ENCODE peak calls at places on chromosomes 11 and 22, in four cellular contexts. One of them, this sample, is unnamed.

GRCh38 chr11:3167143-3168119 is 2.3 kb upstream of the OSBPL5 start:
- DNase-seq in CD4-positive, alpha-beta T cell: no peak
- DNase-seq in sciatic nerve: peak
- DNase-seq in brain microvascular endothelial cell: no peak
- DNase-seq in this sample: no peak

GRCh38 chr11:73323464-73323863 is 15.4 kb downstream of the ARHGEF17 start:
- DNase-seq in CD4-positive, alpha-beta T cell: no peak
- DNase-seq in brain microvascular endothelial cell: peak
- DNase-seq in sciatic nerve: peak
- DNase-seq in this sample: no peak

GRCh38 chr11:61787928-61788491 is 4.4 kb downstream of the TMEM258 start:
- DNase-seq in brain microvascular endothelial cell: peak
- DNase-seq in CD4-positive, alpha-beta T cell: no peak
- DNase-seq in sciatic nerve: no peak
- DNase-seq in this sample: no peak

GRCh38 chr11:1825039-1825740 is 9.6 kb upstream of the SYT8 start:
- DNase-seq in brain microvascular endothelial cell: no peak
- DNase-seq in sciatic nerve: peak
- DNase-seq in CD4-positive, alpha-beta T cell: no peak
- DNase-seq in this sample: no peak

GRCh38 chr22:47180796-47181195 is 418.3 kb downstream of the TBC1D22A start:
- DNase-seq in brain microvascular endothelial cell: no peak
- DNase-seq in sciatic nerve: no peak
- DNase-seq in CD4-positive, alpha-beta T cell: no peak
- DNase-seq in this sample: no peak

GRCh38 chr22:16956290-16956689 is 51.7 kb downstream of the GAB4 start:
- DNase-seq in CD4-positive, alpha-beta T cell: no peak
- DNase-seq in sciatic nerve: no peak
- DNase-seq in brain microvascular endothelial cell: no peak
- DNase-seq in this sample: no peak

GRCh38 chr22:48953830-48954229 is 873.8 kb downstream of the BRD1 start:
- DNase-seq in sciatic nerve: peak
- DNase-seq in CD4-positive, alpha-beta T cell: no peak
- DNase-seq in brain microvascular endothelial cell: no peak
- DNase-seq in this sample: no peak

GRCh38 chr11:113647108-113647507 is 59.0 kb downstream of the TMPRSS5 start:
- DNase-seq in brain microvascular endothelial cell: no peak
- DNase-seq in CD4-positive, alpha-beta T cell: no peak
- DNase-seq in sciatic nerve: no peak
- DNase-seq in this sample: no peak

GRCh38 chr22:29710922-29711593 is 8.7 kb upstream of the CABP7 start:
- DNase-seq in CD4-positive, alpha-beta T cell: no peak
- DNase-seq in brain microvascular endothelial cell: no peak
- DNase-seq in sciatic nerve: no peak
- DNase-seq in this sample: no peak

GRCh38 chr22:44192811-44193536 is 12.2 kb downstream of the PARVG start:
- DNase-seq in brain microvascular endothelial cell: no peak
- DNase-seq in CD4-positive, alpha-beta T cell: no peak
- DNase-seq in sciatic nerve: peak
- DNase-seq in this sample: no peak

GRCh38 chr11:79400717-79401330 is 40.0 kb downstream of the TENM4 start:
- DNase-seq in sciatic nerve: no peak
- DNase-seq in CD4-positive, alpha-beta T cell: no peak
- DNase-seq in brain microvascular endothelial cell: no peak
- DNase-seq in this sample: no peak

GRCh38 chr11:130522284-130522961 is 74.0 kb downstream of the ADAMTS15 start:
- DNase-seq in CD4-positive, alpha-beta T cell: no peak
- DNase-seq in sciatic nerve: peak
- DNase-seq in brain microvascular endothelial cell: peak
- DNase-seq in this sample: no peak

GRCh38 chr11:35163707-35164496 is 24.9 kb downstream of the CD44 start:
- DNase-seq in CD4-positive, alpha-beta T cell: no peak
- DNase-seq in sciatic nerve: no peak
- DNase-seq in brain microvascular endothelial cell: peak
- DNase-seq in this sample: no peak

This sample was measured in T-helper 22 cell.